ENCODE peak calls at places on chromosomes 6 and 20, in four cellular contexts. I is uterus, J is thoracic aorta, V is testis. B is an unnamed sample. For H3K4me1, the result is how much of the 10 kb centered on the place peaks cover.

GRCh38 chr6:139763468-139764214 is 389.2 kb upstream of the CITED2 start:
- DNase-seq in I (no peak), J (no peak), V (no peak), B (no peak)

GRCh38 chr20:48586728-48587127 is 241.1 kb downstream of the PREX1 start:
- DNase-seq in I (no peak), J (no peak), V (peak), B (no peak)

GRCh38 chr20:63750807-63751470 is 11.4 kb downstream of the SLC2A4RG start:
- DNase-seq in I (no peak), J (no peak), V (no peak), B (no peak)

GRCh38 chr20:23114018-23114417 is 27.9 kb upstream of the CD93 start:
- DNase-seq in I (no peak), J (no peak), V (peak), B (peak)

GRCh38 chr6:79868098-79868722 is 79.1 kb downstream of the ELOVL4 start:
- DNase-seq in I (no peak), J (no peak), V (peak), B (no peak)

GRCh38 chr6:33167374-33168148 is 24.7 kb downstream of the COL11A2 start:
- DNase-seq in I (no peak), J (no peak), V (no peak), B (peak)

GRCh38 chr6:151070666-151071065 is 169.1 kb upstream of the AKAP12 start:
- DNase-seq in I (no peak), J (no peak), V (no peak), B (no peak)

GRCh38 chr6:44304282-44305199 is 8.6 kb downstream of the AARS2 start:
- DNase-seq in I (no peak), J (no peak), V (peak), B (no peak)

GRCh38 chr6:105270511-105270910 is 90.7 kb upstream of the POPDC3 start:
- DNase-seq in I (no peak), J (no peak), V (no peak), B (no peak)

GRCh38 chr6:168326294-168327261 is 7.0 kb upstream of the DACT2 start:
- DNase-seq in I (no peak), J (no peak), V (peak), B (no peak)

GRCh38 chr6:69973763-69974162 is 107.4 kb downstream of the COL19A1 start:
- DNase-seq in I (no peak), J (no peak), V (no peak), B (no peak)
- H3K4me3 ChIP-seq in I (no peak), J (no peak), V (no peak), B (no peak)

DNA sequence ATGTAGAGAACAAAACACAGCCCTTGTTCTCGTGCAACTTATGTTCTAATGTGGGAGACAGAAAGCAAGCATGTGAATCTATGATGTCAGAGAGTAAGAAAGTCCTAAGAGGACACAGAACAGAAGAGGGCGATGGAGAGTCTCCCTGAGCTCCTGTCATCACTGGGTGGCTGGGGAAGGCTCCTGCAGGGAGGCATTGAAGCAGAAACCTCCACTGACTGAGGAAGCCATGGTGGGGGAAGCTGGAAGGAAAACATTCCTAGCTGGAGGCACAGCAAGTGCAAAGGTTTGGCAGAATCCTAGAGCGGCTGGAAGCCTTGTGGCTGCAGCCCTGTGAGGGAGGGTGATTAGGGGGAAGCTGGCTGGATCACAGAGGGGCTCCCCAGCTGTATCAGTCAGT is 248.0 kb downstream of the CDH26 start:
- DNase-seq in I (no peak), J (no peak), V (no peak), B (no peak)
- TF ChIP-seq CTCF in I (no peak), J (no peak), V (no peak), B (peak)

GRCh38 chr20:41078329-41078728 is 49.7 kb downstream of the TOP1 start:
- DNase-seq in I (no peak), J (no peak), V (no peak), B (no peak)

GRCh38 chr20:41072919-41073318 is 44.3 kb downstream of the TOP1 start:
- DNase-seq in I (no peak), J (no peak), V (no peak), B (no peak)

GRCh38 chr20:41074441-41074840 is 45.8 kb downstream of the TOP1 start:
- DNase-seq in I (no peak), J (no peak), V (no peak), B (no peak)

GRCh38 chr20:41079066-41079465 is 50.4 kb downstream of the TOP1 start:
- DNase-seq in I (no peak), J (no peak), V (no peak), B (no peak)

GRCh38 chr20:41076776-41077175 is 48.2 kb downstream of the TOP1 start:
- DNase-seq in I (no peak), J (no peak), V (no peak), B (no peak)
- H3K4me1 ChIP-seq in I (under half), J (under half), V (under half), B (half or more)

GRCh38 chr20:50085481-50086365 is 27.2 kb downstream of the UBE2V1 start:
- DNase-seq in I (peak), J (no peak), V (peak), B (peak)
- H3K4me3 ChIP-seq in I (peak), J (peak), V (no peak), B (peak)

B was measured in upper lobe of right lung.